ENCODE peak calls at places on chromosomes 16 and 17, in ten cellular contexts. R is fibroblast of lung, Z is SK-N-SH, Y is neural progenitor cell, J is uterus, G is heart left ventricle, L is colonic mucosa, A is lung, W is upper lobe of left lung, N is cardiac muscle cell. S is an unnamed sample.
A peak's percentile ranks its signal among the peaks of the same experiment; 100 is the strongest.

GRCh38 chr16:8182761-8183160 is 407.6 kb downstream of the TMEM114 start:
- DNase-seq in R (no peak), Z (no peak), Y (no peak), J (no peak), G (no peak), L (no peak), A (no peak), W (no peak), N (no peak), S (no peak)

GRCh38 chr17:75854111-75854748 is 905 bp downstream of the WBP2 start:
- DNase-seq in R (peak; percentile 53), Z (no peak), Y (peak; percentile 32), J (no peak), G (no peak), L (no peak), A (no peak), W (peak; percentile 66), N (peak; percentile 62), S (no peak)

GRCh38 chr17:50149425-50150353 is 788 bp downstream of the PPP1R9B start:
- DNase-seq in R (peak; percentile 49), Z (peak; percentile 84), Y (peak; percentile 87), J (no peak), G (peak; percentile 66), L (no peak), A (peak; percentile 60), W (peak; percentile 71), N (peak; percentile 64), S (peak; percentile 68)

GRCh38 chr17:1360975-1361374 is 39.0 kb downstream of the YWHAE start:
- DNase-seq in R (no peak), Z (no peak), Y (no peak), J (no peak), G (no peak), L (no peak), A (no peak), W (no peak), N (no peak), S (no peak)

GRCh38 chr17:17628388-17629008 is 37.0 kb upstream of the PEMT start:
- DNase-seq in R (no peak), Z (no peak), Y (no peak), J (no peak), G (no peak), L (peak; percentile 55), A (no peak), W (no peak), N (no peak), S (no peak)

GRCh38 chr16:67311607-67312449 is 14.7 kb downstream of the KCTD19 start:
- DNase-seq in R (peak; percentile 99), Z (peak; percentile 21), Y (no peak), J (peak; percentile 77), G (no peak), L (peak; percentile 43), A (no peak), W (no peak), N (peak; percentile 97), S (peak; percentile 53)

GRCh38 chr17:50186661-50187402 is 14.6 kb downstream of the COL1A1 start:
- DNase-seq in R (peak; percentile 58), Z (no peak), Y (no peak), J (no peak), G (no peak), L (no peak), A (no peak), W (no peak), N (peak; percentile 83), S (no peak)

GRCh38 chr16:5222770-5223169 is 125.2 kb upstream of the EEF2KMT start:
- DNase-seq in R (no peak), Z (no peak), Y (no peak), J (no peak), G (no peak), L (no peak), A (no peak), W (no peak), N (no peak), S (no peak)

GRCh38 chr17:16398270-16399267 is 16.8 kb upstream of the TRPV2 start:
- DNase-seq in R (no peak), Z (peak; percentile 61), Y (no peak), J (no peak), G (no peak), L (no peak), A (no peak), W (no peak), N (no peak), S (no peak)

GRCh38 chr17:78500806-78501205 is 76.4 kb downstream of the DNAH17 start:
- DNase-seq in R (no peak), Z (no peak), Y (no peak), J (no peak), G (no peak), L (no peak), A (no peak), W (no peak), N (no peak), S (no peak)

GRCh38 chr17:77365584-77366186 is 224.9 kb downstream of the SEC14L1 start:
- DNase-seq in R (peak; percentile 81), Z (peak; percentile 48), Y (no peak), J (peak; percentile 76), G (peak; percentile 65), L (peak; percentile 78), A (no peak), W (peak; percentile 50), N (peak; percentile 84), S (peak; percentile 80)

GRCh38 chr17:43341705-43342600 is 56.8 kb upstream of the ARL4D start:
- DNase-seq in R (peak; percentile 70), Z (no peak), Y (no peak), J (no peak), G (no peak), L (no peak), A (no peak), W (no peak), N (peak; percentile 47), S (no peak)

GRCh38 chr17:36127199-36127881 is 23.7 kb downstream of the CCL4 start:
- DNase-seq in R (no peak), Z (no peak), Y (no peak), J (no peak), G (no peak), L (no peak), A (no peak), W (no peak), N (no peak), S (no peak)

GRCh38 chr16:29810699-29811169 is 1.3 kb upstream of the PRRT2 start:
- DNase-seq in R (no peak), Z (no peak), Y (peak; percentile 46), J (no peak), G (no peak), L (no peak), A (no peak), W (no peak), N (no peak), S (no peak)
- H3K4me1 ChIP-seq in R (peaks cover 42% of the 10 kb centered on the region), Z (peaks cover 71% of the 10 kb centered on the region), Y (peaks cover 52% of the 10 kb centered on the region), J (peaks cover 11% of the 10 kb centered on the region), G (peaks cover 72% of the 10 kb centered on the region), L (peaks cover 35% of the 10 kb centered on the region), A (peaks cover 8% of the 10 kb centered on the region), W (peaks cover 54% of the 10 kb centered on the region), N (peaks cover 30% of the 10 kb centered on the region), S (peaks cover 46% of the 10 kb centered on the region)

GRCh38 chr16:2163211-2163881 is 7.8 kb downstream of the TRAF7 start:
- DNase-seq in R (no peak), Z (no peak), Y (no peak), J (no peak), G (no peak), L (peak; percentile 91), A (no peak), W (no peak), N (no peak), S (no peak)

GRCh38 chr16:2162676-2163118 is 7.1 kb downstream of the TRAF7 start:
- DNase-seq in R (no peak), Z (no peak), Y (no peak), J (no peak), G (no peak), L (peak; percentile 36), A (no peak), W (no peak), N (no peak), S (no peak)

GRCh38 chr16:2160915-2161551 is 5.5 kb downstream of the TRAF7 start:
- DNase-seq in R (peak; percentile 67), Z (no peak), Y (no peak), J (peak; percentile 71), G (no peak), L (peak; percentile 47), A (no peak), W (no peak), N (peak; percentile 54), S (peak; percentile 89)

GRCh38 chr16:2159052-2159838 is 3.7 kb downstream of the TRAF7 start:
- DNase-seq in R (peak; percentile 85), Z (no peak), Y (peak; percentile 29), J (peak; percentile 70), G (no peak), L (peak; percentile 77), A (no peak), W (no peak), N (peak; percentile 80), S (peak; percentile 50)

GRCh38 chr16:2161911-2162310 is 6.3 kb downstream of the TRAF7 start:
- DNase-seq in R (no peak), Z (no peak), Y (no peak), J (no peak), G (no peak), L (no peak), A (no peak), W (no peak), N (no peak), S (no peak)
- H3K4me1 ChIP-seq in R (peaks cover 38% of the 10 kb centered on the region), Z (peaks cover 24% of the 10 kb centered on the region), Y (peaks cover 18% of the 10 kb centered on the region), J (peaks cover 5% of the 10 kb centered on the region), G (peaks cover 31% of the 10 kb centered on the region), L (peaks cover 45% of the 10 kb centered on the region), A (no peaks in the 10 kb centered on the region), W (peaks cover 48% of the 10 kb centered on the region), N (peaks cover 5% of the 10 kb centered on the region), S (peaks cover 29% of the 10 kb centered on the region)

GRCh38 chr17:61143026-61143425 is 256.6 kb upstream of the TBX2 start:
- DNase-seq in R (no peak), Z (no peak), Y (no peak), J (no peak), G (no peak), L (no peak), A (no peak), W (no peak), N (no peak), S (no peak)

GRCh38 chr17:61139219-61139618 is 260.4 kb upstream of the TBX2 start:
- DNase-seq in R (peak; percentile 83), Z (no peak), Y (no peak), J (no peak), G (no peak), L (peak; percentile 34), A (no peak), W (peak; percentile 39), N (peak; percentile 83), S (no peak)

GRCh38 chr17:61144876-61145564 is 254.6 kb upstream of the TBX2 start:
- DNase-seq in R (no peak), Z (peak; percentile 84), Y (no peak), J (peak; percentile 55), G (peak; percentile 21), L (no peak), A (no peak), W (no peak), N (peak; percentile 61), S (no peak)

GRCh38 chr17:61140386-61140785 is 259.3 kb upstream of the TBX2 start:
- DNase-seq in R (no peak), Z (no peak), Y (no peak), J (no peak), G (no peak), L (no peak), A (no peak), W (no peak), N (no peak), S (no peak)

GRCh38 chr17:61144137-61144536 is 255.5 kb upstream of the TBX2 start:
- DNase-seq in R (peak; percentile 65), Z (no peak), Y (no peak), J (no peak), G (no peak), L (no peak), A (no peak), W (no peak), N (peak; percentile 39), S (no peak)
- H3K4me1 ChIP-seq in R (peaks cover 8% of the 10 kb centered on the region), Z (peaks cover 53% of the 10 kb centered on the region), Y (peaks cover 16% of the 10 kb centered on the region), J (no peaks in the 10 kb centered on the region), G (peaks cover 28% of the 10 kb centered on the region), L (peaks cover 5% of the 10 kb centered on the region), A (peaks cover 3% of the 10 kb centered on the region), W (peaks cover 16% of the 10 kb centered on the region), N (peaks cover 40% of the 10 kb centered on the region), S (no peaks in the 10 kb centered on the region)

GRCh38 chr16:73034374-73034773 is 13.6 kb downstream of the ZFHX3 start:
- DNase-seq in R (no peak), Z (no peak), Y (no peak), J (no peak), G (no peak), L (no peak), A (no peak), W (no peak), N (no peak), S (no peak)
- H3K4me1 ChIP-seq in R (peaks cover 16% of the 10 kb centered on the region), Z (peaks cover 46% of the 10 kb centered on the region), Y (peaks cover 77% of the 10 kb centered on the region), J (no peaks in the 10 kb centered on the region), G (peaks cover 64% of the 10 kb centered on the region), L (no peaks in the 10 kb centered on the region), A (peaks cover 21% of the 10 kb centered on the region), W (peaks cover 40% of the 10 kb centered on the region), N (peaks cover 90% of the 10 kb centered on the region), S (peaks cover 77% of the 10 kb centered on the region)